ENCODE peak calls at places on chromosomes 3 and 15, in six cellular contexts. L is neural crest cell, K is brain microvascular endothelial cell, E is AG09309, U is kidney, J is stomach. R is an unnamed sample.
A peak's percentile ranks its signal among the peaks of the same experiment; 100 is the strongest.

GRCh38 chr3:114623420-114624046 is 329.7 kb downstream of the TIGIT start:
- DNase-seq in L (no peak), K (no peak), E (no peak), U (no peak), J (no peak), R (no peak)

GRCh38 chr15:73539726-73540125 is 93.5 kb downstream of the NPTN start:
- DNase-seq in L (no peak), K (no peak), E (no peak), U (no peak), J (no peak), R (no peak)

GRCh38 chr15:98955331-98955730 is 52.3 kb downstream of the PGPEP1L start:
- DNase-seq in L (no peak), K (no peak), E (no peak), U (peak; percentile 82), J (no peak), R (no peak)

GRCh38 chr3:152968388-152969024 is 133.6 kb downstream of the P2RY1 start:
- DNase-seq in L (no peak), K (peak; percentile 31), E (no peak), U (no peak), J (no peak), R (no peak)

GRCh38 chr15:95365615-95366107 is 964.8 kb upstream of the NR2F2 start:
- DNase-seq in L (no peak), K (peak; percentile 8), E (no peak), U (no peak), J (no peak), R (no peak)

GRCh38 chr3:20574746-20575145 is 388.7 kb upstream of the SGO1 start:
- DNase-seq in L (no peak), K (peak; percentile 83), E (peak; percentile 73), U (no peak), J (no peak), R (no peak)

GRCh38 chr3:33884204-33884561 is 85.8 kb downstream of the PDCD6IP start:
- DNase-seq in L (no peak), K (no peak), E (no peak), U (no peak), J (no peak), R (peak; percentile 14)

GRCh38 chr3:46915297-46915822 is 37.8 kb downstream of the PTH1R start:
- DNase-seq in L (no peak), K (no peak), E (no peak), U (peak; percentile 21), J (no peak), R (no peak)

GRCh38 chr3:178352300-178353021 is 183.8 kb upstream of the KCNMB2 start:
- DNase-seq in L (no peak), K (peak; percentile 87), E (peak; percentile 67), U (no peak), J (no peak), R (no peak)

GRCh38 chr3:70433091-70433490 is 120.7 kb upstream of the MDFIC2 start:
- DNase-seq in L (no peak), K (peak; percentile 73), E (no peak), U (no peak), J (no peak), R (no peak)

GRCh38 chr15:75712668-75713337 is at the start of gene CSPG4:
- DNase-seq in L (peak; percentile 29), K (peak; percentile 39), E (no peak), U (no peak), J (peak; percentile 57), R (peak; percentile 37)

GRCh38 chr3:159263750-159264561 is 462.1 kb downstream of the MFSD1 start:
- DNase-seq in L (peak; percentile 41), K (peak; percentile 63), E (no peak), U (no peak), J (no peak), R (no peak)

GRCh38 chr3:165383381-165383780 is 187.2 kb upstream of the SLITRK3 start:
- DNase-seq in L (no peak), K (no peak), E (no peak), U (no peak), J (no peak), R (no peak)

GRCh38 chr3:16033889-16034687 is 140.4 kb upstream of the GALNT15 start:
- DNase-seq in L (no peak), K (no peak), E (no peak), U (no peak), J (no peak), R (no peak)

GRCh38 chr3:171222995-171223394 is 196.5 kb upstream of the SLC2A2 start:
- DNase-seq in L (no peak), K (no peak), E (no peak), U (no peak), J (no peak), R (no peak)

GRCh38 chr3:44825264-44825925 is 36.3 kb upstream of the TMEM42 start:
- DNase-seq in L (no peak), K (peak; percentile 43), E (peak; percentile 38), U (no peak), J (no peak), R (no peak)

GRCh38 chr15:41416162-41416741 is 643 bp upstream of the RTF1 start:
- DNase-seq in L (no peak), K (no peak), E (no peak), U (no peak), J (no peak), R (no peak)

GRCh38 chr15:70504305-70504951 is 258.9 kb downstream of the UACA start:
- DNase-seq in L (peak; percentile 30), K (peak; percentile 56), E (no peak), U (peak; percentile 88), J (peak; percentile 47), R (no peak)

GRCh38 chr3:51394541-51394940 is 3.5 kb downstream of the RBM15B start:
- DNase-seq in L (no peak), K (no peak), E (no peak), U (no peak), J (no peak), R (no peak)

GRCh38 chr15:44810237-44810636 is 73.9 kb downstream of the TRIM69 start:
- DNase-seq in L (no peak), K (no peak), E (no peak), U (no peak), J (no peak), R (no peak)

GRCh38 chr15:44808557-44808956 is 72.2 kb downstream of the TRIM69 start:
- DNase-seq in L (no peak), K (no peak), E (no peak), U (no peak), J (no peak), R (no peak)

GRCh38 chr15:44813231-44813630 is 76.9 kb downstream of the TRIM69 start:
- DNase-seq in L (no peak), K (no peak), E (no peak), U (no peak), J (peak; percentile 44), R (peak; percentile 61)

GRCh38 chr15:44811347-44811746 is 75.0 kb downstream of the TRIM69 start:
- DNase-seq in L (no peak), K (no peak), E (no peak), U (no peak), J (no peak), R (no peak)

DNA sequence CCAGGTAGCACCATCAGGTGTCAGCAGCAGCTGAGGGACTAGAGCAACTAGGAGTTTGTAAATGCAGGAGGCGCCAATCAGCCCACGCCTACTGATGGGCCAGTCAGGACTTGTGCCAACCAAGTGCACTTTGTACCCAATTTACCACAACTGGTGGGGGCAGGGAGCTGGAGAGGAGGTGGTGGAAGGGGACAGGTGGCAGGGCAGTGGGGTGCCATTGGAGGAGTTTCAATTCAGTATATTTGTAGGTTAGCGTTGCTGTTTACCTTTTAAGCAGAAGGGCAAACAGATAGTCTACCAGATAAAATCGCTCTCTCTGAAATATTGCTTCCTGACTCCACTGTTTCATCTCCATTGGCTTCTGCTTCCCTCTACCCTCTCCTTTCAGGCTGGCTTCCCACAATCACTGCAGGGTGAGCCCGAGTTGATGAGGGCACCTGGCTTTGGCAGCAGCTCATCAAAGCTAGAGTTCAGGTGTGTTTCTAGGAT is 75.7 kb downstream of the TRIM69 start:
- DNase-seq in L (no peak), K (no peak), E (no peak), U (no peak), J (peak; percentile 76), R (no peak)
- TF ChIP-seq CTCF in L (no peak), K (no peak), E (no peak), U (no peak), J (no peak), R (no peak)

GRCh38 chr15:101269479-101270223 is 7.6 kb downstream of the SELENOS start:
- DNase-seq in L (no peak), K (no peak), E (no peak), U (no peak), J (no peak), R (no peak)
- TF ChIP-seq CTCF in L (peak; percentile 46), K (peak; percentile 65), E (peak; percentile 21), U (peak; percentile 12), J (no peak), R (no peak)

DNA sequence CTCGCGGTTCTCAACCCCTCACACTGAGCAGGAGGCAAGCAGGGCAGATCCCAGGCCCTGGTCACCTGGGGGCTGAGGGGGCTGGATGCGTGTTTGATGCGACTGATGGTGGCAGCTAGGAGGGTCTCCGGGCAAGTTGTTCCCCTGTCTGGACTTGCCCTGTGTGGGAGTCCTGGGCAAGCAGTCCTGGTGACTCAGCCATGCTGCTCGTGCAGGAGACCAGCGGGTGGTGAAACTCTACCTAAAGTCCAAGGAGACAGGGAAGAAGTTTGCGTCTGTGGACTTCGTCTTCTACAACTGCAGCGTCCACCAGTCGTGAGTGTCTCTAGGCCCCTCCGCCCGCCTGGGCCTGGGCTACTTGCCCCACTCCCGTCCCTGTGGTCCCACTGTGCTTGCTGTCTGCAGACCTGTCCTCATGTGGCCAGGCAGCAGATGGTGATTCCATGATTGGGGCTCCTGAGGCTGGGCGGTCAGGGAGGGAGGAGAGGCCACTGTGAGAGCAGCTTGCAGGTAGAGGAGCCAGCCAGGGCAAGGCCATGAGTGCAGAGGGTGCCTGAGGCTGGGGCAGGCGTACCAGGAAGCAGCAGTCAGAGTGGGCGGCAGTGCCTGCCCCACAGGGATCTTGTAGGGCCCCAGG is 23.1 kb downstream of the PLXNA1 start:
- DNase-seq in L (no peak), K (peak; percentile 18), E (no peak), U (no peak), J (no peak), R (no peak)
- TF ChIP-seq CTCF in L (no peak), K (no peak), E (no peak), U (no peak), J (no peak), R (no peak)

GRCh38 chr3:138222888-138223287 is 35.8 kb downstream of the ARMC8 start:
- DNase-seq in L (no peak), K (no peak), E (no peak), U (no peak), J (no peak), R (no peak)

GRCh38 chr3:138222316-138222715 is 35.2 kb downstream of the ARMC8 start:
- DNase-seq in L (no peak), K (no peak), E (no peak), U (no peak), J (no peak), R (no peak)

GRCh38 chr3:138220788-138221187 is 33.7 kb downstream of the ARMC8 start:
- DNase-seq in L (no peak), K (peak; percentile 21), E (no peak), U (no peak), J (no peak), R (no peak)

GRCh38 chr3:138220242-138220641 is 33.1 kb downstream of the ARMC8 start:
- DNase-seq in L (no peak), K (no peak), E (no peak), U (no peak), J (no peak), R (no peak)

DNA sequence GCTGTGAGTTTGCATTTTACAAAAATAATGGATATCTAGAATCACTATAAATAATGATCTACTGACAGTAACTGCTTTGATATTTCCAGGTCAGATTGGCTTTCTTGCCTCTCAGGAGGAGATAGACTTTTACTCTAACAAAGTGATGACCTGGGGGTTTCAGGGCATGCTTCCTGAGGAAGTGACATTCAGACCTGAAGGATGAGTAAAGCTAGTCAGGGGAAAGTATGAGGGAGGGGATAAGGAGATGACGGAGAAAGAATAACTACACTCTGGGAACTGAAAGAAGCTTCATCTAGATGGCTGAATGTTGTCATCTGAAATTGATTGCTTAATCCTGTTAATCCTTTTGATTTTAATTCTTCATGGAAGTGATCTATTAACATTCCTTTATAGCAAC is 32.2 kb downstream of the ARMC8 start:
- DNase-seq in L (no peak), K (peak; percentile 61), E (no peak), U (no peak), J (no peak), R (no peak)
- TF ChIP-seq CTCF in L (no peak), K (no peak), E (no peak), U (no peak), J (no peak), R (no peak)